ENCODE peak calls at places on chromosome 5, in six cellular contexts. Y is NCI-H82, K is HEK293T, J is stomach, H is epithelial cell of prostate, I is smooth muscle cell of the brain vasculature. T is an unnamed sample.

GRCh38 chr5:122222580-122222979 is 89.5 kb upstream of the SNCAIP start:
- DNase-seq in Y (no peak), K (no peak), J (no peak), H (no peak), I (no peak), T (no peak)

GRCh38 chr5:24538345-24538744 is 106.4 kb downstream of the CDH10 start:
- DNase-seq in Y (no peak), K (no peak), J (no peak), H (no peak), I (no peak), T (no peak)

GRCh38 chr5:136439367-136439766 is 74.0 kb upstream of the TRPC7 start:
- DNase-seq in Y (no peak), K (no peak), J (no peak), H (no peak), I (no peak), T (no peak)

GRCh38 chr5:77843570-77844407 is 67.7 kb upstream of the TBCA start:
- DNase-seq in Y (peak; percentile 65), K (no peak), J (no peak), H (no peak), I (no peak), T (no peak)

GRCh38 chr5:1875481-1875842 is 7.3 kb downstream of the IRX4 start:
- DNase-seq in Y (no peak), K (no peak), J (no peak), H (no peak), I (no peak), T (no peak)

GRCh38 chr5:55668356-55668755 is 43.8 kb downstream of the SLC38A9 start:
- DNase-seq in Y (no peak), K (no peak), J (no peak), H (peak; percentile 62), I (peak; percentile 31), T (no peak)

GRCh38 chr5:73654861-73655318 is 28.9 kb downstream of the ARHGEF28 start:
- DNase-seq in Y (peak; percentile 59), K (no peak), J (no peak), H (no peak), I (no peak), T (peak; percentile 48)

GRCh38 chr5:113612060-113612496 is 98.6 kb downstream of the YTHDC2 start:
- DNase-seq in Y (peak; percentile 50), K (peak; percentile 39), J (no peak), H (no peak), I (no peak), T (no peak)

GRCh38 chr5:139974661-139975060 is 68.4 kb downstream of the NRG2 start:
- DNase-seq in Y (no peak), K (no peak), J (no peak), H (no peak), I (no peak), T (no peak)

GRCh38 chr5:52859619-52860018 is 71.9 kb downstream of the ITGA1 start:
- DNase-seq in Y (no peak), K (no peak), J (no peak), H (no peak), I (no peak), T (no peak)

GRCh38 chr5:84885479-84886258 is 501.0 kb upstream of the EDIL3 start:
- DNase-seq in Y (no peak), K (no peak), J (no peak), H (peak; percentile 5), I (peak; percentile 18), T (no peak)

GRCh38 chr5:123518111-123518510 is 6.1 kb downstream of the CSNK1G3 start:
- DNase-seq in Y (peak; percentile 76), K (no peak), J (no peak), H (no peak), I (no peak), T (no peak)

GRCh38 chr5:65970481-65971367 is 44.3 kb downstream of the ERBIN start:
- DNase-seq in Y (no peak), K (no peak), J (no peak), H (no peak), I (no peak), T (no peak)

GRCh38 chr5:58466939-58467338 is 7.1 kb upstream of the PLK2 start:
- DNase-seq in Y (peak; percentile 9), K (no peak), J (peak; percentile 29), H (no peak), I (peak; percentile 17), T (no peak)

GRCh38 chr5:74199005-74199404 is 441.5 kb downstream of the ENC1 start:
- DNase-seq in Y (no peak), K (no peak), J (no peak), H (no peak), I (no peak), T (no peak)

GRCh38 chr5:59496524-59497134 is 396.9 kb downstream of the PDE4D start:
- DNase-seq in Y (peak; percentile 2), K (peak; percentile 61), J (no peak), H (no peak), I (no peak), T (no peak)

GRCh38 chr5:142425286-142426065 is 100.7 kb upstream of the SPRY4 start:
- DNase-seq in Y (no peak), K (no peak), J (no peak), H (no peak), I (no peak), T (no peak)

GRCh38 chr5:172172912-172173591 is 15.0 kb downstream of the STK10 start:
- DNase-seq in Y (no peak), K (no peak), J (no peak), H (no peak), I (no peak), T (no peak)

GRCh38 chr5:77641397-77641943 is 3.0 kb upstream of the OTP start:
- DNase-seq in Y (peak; percentile 17), K (no peak), J (no peak), H (no peak), I (no peak), T (no peak)

GRCh38 chr5:95162231-95162992 is 122.5 kb downstream of the MCTP1 start:
- DNase-seq in Y (no peak), K (no peak), J (no peak), H (no peak), I (no peak), T (no peak)

T was measured in NCI-H524 treated with DMSO at 0.1 percent for 48 hours.